ENCODE peak calls at places on chromosomes 4 and X, in six cellular contexts. Q is transverse colon, D is fibroblast of mammary gland, P is head of caudate nucleus, E is pancreas, K is left lobe of liver. I is an unnamed sample.

GRCh38 chrX:9604111-9604907 is 139.5 kb downstream of the TBL1X start:
- DNase-seq in Q (no peak), D (peak), P (peak), E (no peak), K (peak), I (peak)

GRCh38 chr4:74453846-74454742 is 9.2 kb downstream of the AREG start:
- DNase-seq in Q (no peak), D (no peak), P (no peak), E (no peak), K (no peak), I (no peak)

GRCh38 chr4:175504316-175504715 is 307.7 kb downstream of the GPM6A start:
- DNase-seq in Q (no peak), D (no peak), P (no peak), E (no peak), K (no peak), I (peak)

GRCh38 chr4:1050486-1051213 is 39.2 kb downstream of the FGFRL1 start:
- DNase-seq in Q (peak), D (no peak), P (no peak), E (peak), K (no peak), I (no peak)

GRCh38 chrX:43386872-43387271 is 269.2 kb upstream of the MAOA start:
- DNase-seq in Q (no peak), D (no peak), P (no peak), E (no peak), K (no peak), I (no peak)

GRCh38 chrX:24014388-24015018 is 12.5 kb downstream of the KLHL15 start:
- DNase-seq in Q (no peak), D (peak), P (no peak), E (no peak), K (no peak), I (no peak)

GRCh38 chr4:17385403-17385802 is 126.5 kb downstream of the QDPR start:
- DNase-seq in Q (no peak), D (peak), P (no peak), E (no peak), K (peak), I (peak)

GRCh38 chr4:137359691-137360315 is 172.5 kb downstream of the PCDH18 start:
- DNase-seq in Q (no peak), D (peak), P (no peak), E (no peak), K (no peak), I (peak)

GRCh38 chr4:102723511-102723910 is 37.3 kb downstream of the MANBA start:
- DNase-seq in Q (no peak), D (peak), P (no peak), E (no peak), K (no peak), I (peak)

GRCh38 chrX:120874678-120875557 is 748 bp downstream of the CT47B1 start:
- DNase-seq in Q (no peak), D (no peak), P (no peak), E (no peak), K (no peak), I (no peak)

I was measured in AG10803.